ENCODE peak calls at places on chromosomes 1 and 21, in eight cellular contexts. F, L, K, G, J, E, D and V are unnamed samples. For H3K4me1, the result is how much of the 10 kb centered on the place peaks cover.

GRCh38 chr1:115879977-115880376 is 39.1 kb upstream of the NHLH2 start:
- DNase-seq in K (no peak), G (peak), L (no peak), D (no peak), F (no peak), E (no peak), J (no peak), V (no peak)

GRCh38 chr1:30041741-30042437 is 681.5 kb downstream of the MATN1 start:
- DNase-seq in J (no peak), F (peak), K (no peak), G (no peak), L (no peak), E (no peak), D (no peak), V (peak)

GRCh38 chr1:20069932-20070331 is at the start of gene PLA2G5:
- DNase-seq in K (no peak), D (no peak), J (no peak), G (no peak), E (peak), F (peak), L (no peak), V (peak)

GRCh38 chr1:18926315-18927081 is 24.1 kb upstream of the ALDH4A1 start:
- DNase-seq in L (peak), K (no peak), J (peak), E (peak), D (no peak), G (no peak), F (no peak), V (no peak)

GRCh38 chr1:32285658-32286057 is 6.2 kb upstream of the HDAC1 start:
- DNase-seq in D (no peak), F (no peak), G (no peak), J (no peak), K (no peak), L (no peak), E (no peak), V (no peak)

GRCh38 chr1:15344800-15345710 is 64.6 kb upstream of the EFHD2 start:
- DNase-seq in E (peak), J (no peak), F (no peak), D (no peak), G (no peak), L (no peak), K (no peak), V (no peak)

GRCh38 chr1:214764502-214764901 is 161.5 kb downstream of the CENPF start:
- DNase-seq in J (no peak), E (no peak), F (no peak), D (no peak), K (no peak), G (no peak), L (no peak), V (no peak)

GRCh38 chr21:42161957-42162681 is 56.8 kb upstream of the ABCG1 start:
- DNase-seq in F (no peak), L (no peak), E (no peak), G (peak), D (peak), J (no peak), K (no peak), V (no peak)

GRCh38 chr1:109151146-109151545 is 37.2 kb downstream of the ELAPOR1 start:
- DNase-seq in L (peak), G (peak), F (peak), E (no peak), D (no peak), K (no peak), J (peak), V (no peak)

GRCh38 chr1:201686709-201687455 is 142.1 kb upstream of the IPO9 start:
- DNase-seq in G (peak), F (no peak), D (no peak), K (no peak), E (no peak), L (no peak), J (no peak), V (no peak)

GRCh38 chr1:230010618-230011332 is 56.3 kb upstream of the GALNT2 start:
- DNase-seq in G (no peak), L (no peak), E (no peak), D (no peak), F (no peak), K (no peak), J (no peak), V (no peak)

GRCh38 chr1:95223110-95223509 is 10.9 kb upstream of the RWDD3 start:
- DNase-seq in K (no peak), F (no peak), E (no peak), J (no peak), G (no peak), L (no peak), D (no peak), V (no peak)

DNA sequence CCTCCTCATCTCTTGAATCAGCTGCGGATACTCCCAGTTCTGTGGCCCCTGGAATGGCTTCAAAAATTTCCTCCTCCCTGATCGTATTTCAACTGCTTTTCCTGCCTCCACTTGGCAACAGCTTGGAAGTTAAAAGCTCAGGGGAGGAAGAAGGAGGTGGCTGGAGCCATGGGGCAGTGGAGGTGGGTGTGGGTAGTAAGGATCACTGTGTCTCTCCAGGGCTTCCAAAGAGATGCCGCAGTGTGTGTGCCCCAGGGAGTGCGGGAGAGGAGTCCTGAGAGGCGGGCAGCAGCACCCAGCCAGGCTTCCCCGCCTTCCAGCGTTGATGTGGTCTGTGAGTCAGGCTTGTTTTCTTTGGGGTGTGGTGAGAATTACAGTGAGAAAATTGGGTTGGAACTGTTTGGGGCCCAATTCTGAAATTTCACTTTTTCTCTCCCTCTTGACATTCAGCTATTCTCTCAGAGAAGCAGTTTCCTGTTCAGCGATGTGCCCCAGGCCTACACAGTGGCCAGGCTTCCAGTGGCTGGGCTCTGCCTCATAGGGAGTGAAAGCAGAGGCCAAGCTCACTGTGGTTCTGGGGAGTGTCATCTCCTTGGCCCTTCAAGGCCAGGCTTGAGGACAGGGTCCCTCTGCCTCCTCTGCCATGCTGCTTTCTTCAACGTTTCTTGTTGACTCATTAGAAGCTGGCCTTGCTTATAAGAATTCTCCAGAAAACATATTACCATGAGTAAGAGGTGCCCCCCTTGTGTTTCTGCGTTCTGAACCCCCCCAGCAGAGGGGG is 69.0 kb downstream of the PGM1 start:
- DNase-seq in J (peak), D (no peak), G (no peak), E (peak), F (no peak), K (no peak), L (peak), V (no peak)
- TF ChIP-seq POLR2AphosphoS5 in J (no peak), D (no peak), G (no peak), E (no peak), F (no peak), K (no peak), L (peak), V (no peak)

DNA sequence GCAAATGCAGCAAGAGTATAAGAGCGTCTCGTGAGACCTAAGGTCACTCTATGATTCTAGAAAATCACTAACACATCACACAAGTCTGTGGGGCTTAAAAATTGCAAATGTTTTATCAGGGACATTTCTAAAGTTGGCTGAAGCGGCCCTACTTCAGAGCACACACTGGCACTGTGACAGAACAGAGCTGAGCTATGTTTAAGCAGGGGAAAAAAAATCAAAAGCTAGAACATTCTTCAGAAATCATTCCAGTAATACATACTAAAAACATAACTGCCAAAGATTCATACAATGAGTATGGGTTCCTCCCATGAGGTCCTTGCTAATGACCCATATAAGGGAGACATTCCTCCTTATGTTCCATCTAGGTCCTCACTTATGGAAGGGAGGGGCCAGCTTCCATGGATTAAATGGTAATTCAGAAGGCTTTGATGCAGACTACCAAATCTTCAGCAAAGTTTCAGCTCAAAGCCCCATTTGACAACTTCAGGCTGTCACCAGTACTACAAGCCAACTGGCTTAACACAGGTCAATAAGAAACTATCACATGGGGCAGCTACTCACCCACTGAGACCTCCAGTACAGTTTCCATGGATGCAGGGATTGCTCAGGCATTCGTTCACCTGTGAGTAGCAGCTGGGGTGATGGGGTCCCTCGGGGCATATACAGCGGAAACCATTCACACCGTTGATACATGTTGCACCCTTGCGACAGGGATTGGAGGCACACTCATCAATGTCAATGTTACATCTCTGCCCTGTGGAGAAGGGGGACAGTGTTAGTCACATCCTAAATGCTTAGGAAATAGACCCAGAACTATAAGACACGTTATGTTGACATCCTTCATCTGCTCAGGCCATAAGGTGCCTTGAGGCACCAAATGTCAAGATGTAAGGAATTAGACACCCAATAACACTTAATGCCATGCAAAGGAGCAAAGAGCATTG is 58.4 kb upstream of the ADAM30 start:
- DNase-seq in K (no peak), G (peak), E (no peak), L (no peak), F (no peak), J (no peak), D (no peak), V (no peak)
- TF ChIP-seq CTCF in K (no peak), G (no peak), E (no peak), L (no peak), F (no peak), J (no peak), D (no peak), V (no peak)

GRCh38 chr21:14530574-14530973 is 15.5 kb downstream of the SAMSN1 start:
- DNase-seq in J (no peak), K (no peak), D (no peak), E (no peak), F (no peak), L (no peak), G (no peak), V (no peak)
- H3K4me1 ChIP-seq in J (under half), K (under half), D (under half), E (under half), F (under half), L (under half), G (under half), V (under half)

GRCh38 chr1:85576642-85577420 is 3.7 kb upstream of the CCN1 start:
- DNase-seq in G (peak), D (peak), E (peak), L (peak), K (peak), J (peak), F (peak), V (peak)

GRCh38 chr1:85579619-85580018 is 942 bp upstream of the CCN1 start:
- DNase-seq in L (no peak), D (no peak), F (peak), E (peak), J (peak), K (no peak), G (peak), V (peak)

GRCh38 chr1:85577421-85578320 is 2.9 kb upstream of the CCN1 start:
- DNase-seq in G (peak), E (peak), J (peak), K (no peak), F (peak), D (no peak), L (no peak), V (peak)

GRCh38 chr1:85580046-85580411 is 532 bp upstream of the CCN1 start:
- DNase-seq in L (no peak), K (no peak), E (peak), D (no peak), J (no peak), G (peak), F (peak), V (peak)

GRCh38 chr1:85578321-85579295 is 2.0 kb upstream of the CCN1 start:
- DNase-seq in J (peak), K (no peak), F (peak), E (no peak), L (no peak), G (peak), D (no peak), V (peak)
- TF ChIP-seq POLR2AphosphoS5 in J (peak), K (peak), F (no peak), E (peak), L (no peak), G (no peak), D (no peak), V (no peak)

DNA sequence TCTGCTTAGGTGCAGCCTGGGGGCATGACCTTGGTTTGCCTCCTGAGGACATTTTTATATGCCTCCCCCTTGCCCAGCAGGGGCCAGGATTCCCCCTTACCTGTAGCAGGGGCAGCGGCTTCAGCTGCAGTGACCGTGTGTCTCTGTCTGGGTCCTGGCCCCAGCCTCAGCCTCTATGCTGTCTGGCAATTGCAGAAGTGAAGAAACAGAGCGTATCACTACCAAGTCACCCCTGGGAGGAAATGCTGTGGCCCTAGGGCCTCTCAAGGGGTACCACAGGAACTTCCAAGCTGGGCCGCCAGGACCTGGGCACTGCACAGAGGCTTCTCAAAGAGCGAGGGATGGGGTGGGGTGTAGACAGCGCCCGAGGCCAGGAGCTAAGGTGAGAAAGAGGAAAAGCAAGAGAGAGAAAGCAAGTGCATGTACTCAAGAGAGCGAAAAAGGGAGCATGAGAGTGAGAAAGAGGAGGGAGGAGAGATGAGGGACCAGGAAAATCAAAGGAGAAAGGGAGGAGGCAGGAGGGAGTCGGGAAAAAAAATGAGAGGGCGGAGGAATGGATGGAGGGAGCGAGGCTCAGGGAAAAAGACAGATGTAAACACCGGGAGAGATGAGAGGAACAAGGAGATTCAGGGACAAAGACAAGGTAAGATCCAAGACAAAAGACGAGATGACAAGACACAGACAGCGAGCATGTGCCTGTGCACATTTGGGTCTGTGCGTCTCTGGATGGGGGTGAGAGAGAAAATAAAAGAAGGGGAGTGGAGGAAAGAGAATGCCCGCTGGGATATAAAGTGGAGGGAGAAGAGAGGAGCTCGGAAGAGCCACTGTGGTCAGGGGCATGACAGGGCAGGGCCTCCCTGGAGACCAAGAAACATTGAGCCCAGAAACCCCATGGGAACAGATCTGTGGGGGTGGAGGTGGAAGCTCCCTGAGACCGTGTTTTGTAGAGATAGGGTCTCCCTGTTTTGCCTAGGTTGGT is at the start of gene PTAFR:
- DNase-seq in E (no peak), G (peak), J (no peak), D (no peak), K (no peak), L (no peak), F (no peak), V (no peak)
- TF ChIP-seq CTCF in E (no peak), G (no peak), J (no peak), D (no peak), K (no peak), L (no peak), F (no peak), V (no peak)

GRCh38 chr1:45929257-45929687 is 125.9 kb downstream of the MAST2 start:
- DNase-seq in D (no peak), G (peak), L (peak), F (no peak), J (peak), E (no peak), K (no peak), V (no peak)
- H3K4me1 ChIP-seq in D (under half), G (half or more), L (under half), F (under half), J (under half), E (under half), K (under half), V (under half)

GRCh38 chr1:37932759-37933158 is 14.1 kb downstream of the INPP5B start:
- DNase-seq in L (no peak), F (no peak), E (no peak), G (no peak), K (no peak), D (no peak), J (no peak), V (no peak)

GRCh38 chr1:37931148-37931492 is 15.7 kb downstream of the INPP5B start:
- DNase-seq in G (peak), F (no peak), E (no peak), D (no peak), J (no peak), L (no peak), K (no peak), V (no peak)

GRCh38 chr1:37926061-37926924 is 20.6 kb downstream of the INPP5B start:
- DNase-seq in L (no peak), K (no peak), F (no peak), J (no peak), G (no peak), D (no peak), E (no peak), V (no peak)

GRCh38 chr1:37930246-37931142 is 16.4 kb downstream of the INPP5B start:
- DNase-seq in F (no peak), G (no peak), L (no peak), J (no peak), D (no peak), E (peak), K (no peak), V (no peak)

GRCh38 chr1:37931493-37932158 is 15.2 kb downstream of the INPP5B start:
- DNase-seq in J (peak), K (peak), D (peak), E (peak), F (peak), L (peak), G (peak), V (peak)
- TF ChIP-seq POLR2AphosphoS5 in J (peak), K (no peak), D (no peak), E (no peak), F (peak), L (peak), G (peak), V (peak)

GRCh38 chr1:155003227-155003765 is 694 bp downstream of the ZBTB7B start:
- DNase-seq in J (peak), E (no peak), L (no peak), K (no peak), D (no peak), G (peak), F (no peak), V (no peak)

GRCh38 chr1:155001438-155001687 is 1.2 kb upstream of the ZBTB7B start:
- DNase-seq in L (no peak), J (peak), F (no peak), E (no peak), D (no peak), K (no peak), G (no peak), V (no peak)

GRCh38 chr1:155001688-155002474 is 721 bp upstream of the ZBTB7B start:
- DNase-seq in D (peak), F (peak), K (peak), G (peak), J (peak), L (peak), E (peak), V (peak)

GRCh38 chr1:155003766-155004351 is 1.3 kb downstream of the ZBTB7B start:
- DNase-seq in D (no peak), K (no peak), F (peak), E (peak), G (peak), J (peak), L (no peak), V (no peak)

DNA sequence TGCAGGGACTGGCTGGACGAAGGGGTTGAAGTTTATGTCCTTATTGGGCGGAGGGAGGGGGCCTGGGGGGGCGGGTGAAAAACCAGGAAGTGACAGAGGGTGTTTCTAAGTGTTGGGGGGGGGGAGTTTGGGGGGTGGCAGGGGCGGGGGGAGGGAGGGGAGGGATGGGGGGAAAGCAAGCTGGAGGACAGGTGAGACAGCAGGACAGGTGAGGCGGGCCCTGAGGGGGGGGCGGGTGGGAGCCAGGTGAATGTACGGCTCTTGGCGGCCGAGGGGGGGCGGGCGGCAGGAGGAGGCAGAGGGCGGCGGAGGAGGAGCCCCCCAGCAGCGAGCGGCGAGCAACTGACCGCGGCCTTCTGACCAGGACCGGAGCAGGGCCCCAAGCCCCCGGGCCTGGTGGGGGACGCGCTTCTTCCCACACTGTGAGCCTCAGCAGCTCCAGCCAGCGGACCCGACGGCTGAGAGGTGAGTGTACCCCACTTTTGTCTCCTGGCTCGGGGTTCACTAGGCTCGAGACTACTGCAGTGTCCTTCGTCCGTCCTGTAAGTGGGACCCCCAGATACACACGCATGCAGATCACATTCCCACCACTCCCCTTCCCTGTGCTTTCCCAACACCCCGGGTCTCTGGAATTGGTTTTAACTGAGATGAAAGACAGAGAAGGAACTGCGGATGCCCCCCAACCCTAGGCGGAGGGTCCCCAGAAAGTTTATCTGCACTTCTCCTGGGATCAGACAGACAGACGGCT is at the start of gene ZBTB7B:
- DNase-seq in J (peak), L (no peak), K (no peak), F (no peak), G (no peak), D (no peak), E (no peak), V (no peak)
- TF ChIP-seq CTCF in J (no peak), L (no peak), K (no peak), F (no peak), G (no peak), D (no peak), E (no peak), V (no peak)

GRCh38 chr1:92484171-92484471 is 2.6 kb downstream of the GFI1 start:
- DNase-seq in L (no peak), G (no peak), J (no peak), D (no peak), E (no peak), F (no peak), K (no peak), V (no peak)

GRCh38 chr1:92485374-92486250 is 1.1 kb downstream of the GFI1 start:
- DNase-seq in D (no peak), L (peak), J (peak), K (no peak), E (no peak), F (peak), G (peak), V (no peak)

GRCh38 chr1:92486251-92487077 is at the start of gene GFI1:
- DNase-seq in L (no peak), D (no peak), E (no peak), J (no peak), F (peak), K (no peak), G (peak), V (no peak)

GRCh38 chr1:92483442-92484170 is 3.1 kb downstream of the GFI1 start:
- DNase-seq in J (no peak), E (no peak), G (peak), K (no peak), D (no peak), L (no peak), F (peak), V (no peak)

GRCh38 chr1:92484472-92485373 is 2.0 kb downstream of the GFI1 start:
- DNase-seq in L (no peak), K (no peak), D (peak), E (no peak), J (peak), G (peak), F (peak), V (no peak)
- H3K4me1 ChIP-seq in L (under half), K (under half), D (half or more), E (half or more), J (half or more), G (under half), F (half or more), V (half or more)